ENCODE peak calls at places on chromosomes 7 and 10, in six cellular contexts. Q, I, E, M, R and L are unnamed samples.

GRCh38 chr7:1691096-1691495 is 21.0 kb downstream of the ELFN1 start:
- DNase-seq in M (no peak), R (no peak), E (no peak), I (peak; percentile 4), Q (no peak), L (no peak)

GRCh38 chr7:29843106-29843505 is 36.8 kb downstream of the WIPF3 start:
- DNase-seq in M (no peak), E (no peak), I (no peak), Q (no peak), R (no peak), L (no peak)

GRCh38 chr10:97069576-97070362 is 116.0 kb downstream of the SLIT1 start:
- DNase-seq in E (no peak), R (peak; percentile 97), M (peak; percentile 17), Q (no peak), I (no peak), L (peak; percentile 73)

GRCh38 chr7:157276731-157277562 is 59.9 kb upstream of the DNAJB6 start:
- DNase-seq in M (no peak), E (no peak), Q (no peak), I (no peak), R (no peak), L (no peak)

GRCh38 chr7:34747176-34747781 is 89.3 kb downstream of the NPSR1 start:
- DNase-seq in Q (no peak), R (no peak), E (no peak), I (no peak), M (no peak), L (no peak)

GRCh38 chr7:151058766-151059361 is 525 bp upstream of the SLC4A2 start:
- DNase-seq in R (peak; percentile 78), I (no peak), E (no peak), Q (no peak), M (no peak), L (no peak)

GRCh38 chr7:79421751-79422150 is 31.7 kb downstream of the MAGI2 start:
- DNase-seq in M (no peak), I (no peak), Q (no peak), E (no peak), R (no peak), L (no peak)

GRCh38 chr7:19560111-19560883 is 148.5 kb downstream of the POLR1F start:
- DNase-seq in Q (no peak), E (no peak), M (no peak), I (no peak), R (no peak), L (no peak)

GRCh38 chr10:77229704-77230103 is 407.9 kb downstream of the KCNMA1 start:
- DNase-seq in Q (no peak), M (no peak), I (no peak), R (no peak), E (no peak), L (no peak)

GRCh38 chr10:97752956-97753355 is 16.0 kb downstream of the ZFYVE27 start:
- DNase-seq in I (no peak), R (no peak), M (no peak), E (no peak), Q (no peak), L (no peak)

GRCh38 chr10:98411768-98412167 is 3.2 kb downstream of the PYROXD2 start:
- DNase-seq in Q (no peak), E (no peak), M (no peak), R (no peak), I (no peak), L (no peak)

GRCh38 chr10:88792656-88793055 is 9.9 kb upstream of the LIPM start:
- DNase-seq in M (no peak), Q (no peak), R (peak; percentile 43), I (no peak), E (no peak), L (no peak)

GRCh38 chr7:151938550-151938949 is 17.7 kb upstream of the GALNTL5 start:
- DNase-seq in Q (no peak), M (no peak), R (no peak), I (no peak), E (no peak), L (no peak)

GRCh38 chr10:97570146-97570788 is 2.3 kb upstream of the ANKRD2 start:
- DNase-seq in R (no peak), I (no peak), E (no peak), M (no peak), Q (no peak), L (no peak)

GRCh38 chr7:79227035-79227434 is 226.4 kb downstream of the MAGI2 start:
- DNase-seq in R (no peak), I (no peak), M (no peak), Q (no peak), E (no peak), L (no peak)

GRCh38 chr7:132544025-132544424 is 32.2 kb downstream of the PLXNA4 start:
- DNase-seq in Q (no peak), M (no peak), I (no peak), R (no peak), E (no peak), L (no peak)

GRCh38 chr7:1428941-1429444 is 30.3 kb downstream of the MICALL2 start:
- DNase-seq in M (no peak), Q (no peak), I (no peak), R (no peak), E (no peak), L (no peak)

GRCh38 chr7:150931199-150931869 is 46.8 kb downstream of the KCNH2 start:
- DNase-seq in Q (no peak), I (no peak), R (no peak), M (no peak), E (no peak), L (no peak)

GRCh38 chr10:11670311-11670825 is 58.9 kb upstream of the USP6NL start:
- DNase-seq in M (no peak), I (no peak), E (no peak), Q (no peak), R (no peak), L (no peak)

GRCh38 chr10:114391599-114391998 is 12.7 kb downstream of the AFAP1L2 start:
- DNase-seq in E (no peak), I (no peak), M (no peak), R (no peak), Q (no peak), L (no peak)

GRCh38 chr10:97676770-97677581 is 10.1 kb downstream of the AVPI1 start:
- DNase-seq in Q (peak; percentile 81), I (peak; percentile 20), E (no peak), R (peak; percentile 63), M (no peak), L (peak; percentile 53)

GRCh38 chr10:14605231-14605925 is 169.3 kb downstream of the FAM107B start:
- DNase-seq in I (no peak), E (no peak), R (peak; percentile 19), M (no peak), Q (no peak), L (peak; percentile 32)